ENCODE peak calls at places on chromosomes 2 and 18, in five cellular contexts. One of them, this sample, is unnamed.

GRCh38 chr2:117760916-117761315 is 53.6 kb upstream of the DDX18 start:
- DNase-seq in mesothelial cell of epicardium: no peak
- DNase-seq in CD4-positive, alpha-beta memory T cell: no peak
- DNase-seq in A549: no peak
- DNase-seq in progenitor cell of endocrine pancreas: no peak
- DNase-seq in this sample: no peak

GRCh38 chr2:10162586-10163497 is 40.3 kb downstream of the RRM2 start:
- DNase-seq in A549: peak; percentile 27
- DNase-seq in CD4-positive, alpha-beta memory T cell: no peak
- DNase-seq in mesothelial cell of epicardium: no peak
- DNase-seq in progenitor cell of endocrine pancreas: no peak
- DNase-seq in this sample: no peak

GRCh38 chr2:62304429-62305417 is 108.8 kb downstream of the B3GNT2 start:
- DNase-seq in CD4-positive, alpha-beta memory T cell: peak; percentile 17
- DNase-seq in progenitor cell of endocrine pancreas: no peak
- DNase-seq in A549: no peak
- DNase-seq in mesothelial cell of epicardium: no peak
- DNase-seq in this sample: peak; percentile 57

GRCh38 chr2:42906557-42907380 is 114.4 kb upstream of the HAAO start:
- DNase-seq in progenitor cell of endocrine pancreas: no peak
- DNase-seq in CD4-positive, alpha-beta memory T cell: no peak
- DNase-seq in mesothelial cell of epicardium: peak; percentile 58
- DNase-seq in A549: no peak
- DNase-seq in this sample: no peak

GRCh38 chr18:5619381-5619780 is 75.6 kb upstream of the EPB41L3 start:
- DNase-seq in CD4-positive, alpha-beta memory T cell: no peak
- DNase-seq in A549: no peak
- DNase-seq in mesothelial cell of epicardium: no peak
- DNase-seq in progenitor cell of endocrine pancreas: no peak
- DNase-seq in this sample: no peak

GRCh38 chr2:183614797-183615429 is 490.7 kb downstream of the NUP35 start:
- DNase-seq in CD4-positive, alpha-beta memory T cell: no peak
- DNase-seq in progenitor cell of endocrine pancreas: no peak
- DNase-seq in A549: no peak
- DNase-seq in mesothelial cell of epicardium: no peak
- DNase-seq in this sample: no peak

GRCh38 chr18:26342646-26343045 is 116.4 kb downstream of the TAF4B start:
- DNase-seq in A549: no peak
- DNase-seq in CD4-positive, alpha-beta memory T cell: no peak
- DNase-seq in progenitor cell of endocrine pancreas: no peak
- DNase-seq in mesothelial cell of epicardium: no peak
- DNase-seq in this sample: no peak

GRCh38 chr2:63827749-63828148 is 13.9 kb upstream of the UGP2 start:
- DNase-seq in mesothelial cell of epicardium: no peak
- DNase-seq in progenitor cell of endocrine pancreas: no peak
- DNase-seq in A549: peak; percentile 32
- DNase-seq in CD4-positive, alpha-beta memory T cell: no peak
- DNase-seq in this sample: no peak

GRCh38 chr2:19807866-19808265 is 93.9 kb downstream of the TTC32 start:
- DNase-seq in mesothelial cell of epicardium: no peak
- DNase-seq in progenitor cell of endocrine pancreas: no peak
- DNase-seq in CD4-positive, alpha-beta memory T cell: no peak
- DNase-seq in A549: no peak
- DNase-seq in this sample: no peak

GRCh38 chr18:48441405-48441881 is 32.3 kb upstream of the ZBTB7C start:
- DNase-seq in CD4-positive, alpha-beta memory T cell: no peak
- DNase-seq in mesothelial cell of epicardium: no peak
- DNase-seq in progenitor cell of endocrine pancreas: no peak
- DNase-seq in A549: no peak
- DNase-seq in this sample: no peak

GRCh38 chr2:5236308-5236707 is 455.9 kb upstream of the SOX11 start:
- DNase-seq in mesothelial cell of epicardium: no peak
- DNase-seq in CD4-positive, alpha-beta memory T cell: no peak
- DNase-seq in progenitor cell of endocrine pancreas: no peak
- DNase-seq in A549: no peak
- DNase-seq in this sample: no peak

GRCh38 chr2:136116813-136117390 is 1.0 kb downstream of the CXCR4 start:
- DNase-seq in progenitor cell of endocrine pancreas: no peak
- DNase-seq in CD4-positive, alpha-beta memory T cell: peak; percentile 82
- DNase-seq in mesothelial cell of epicardium: peak; percentile 48
- DNase-seq in A549: peak; percentile 9
- DNase-seq in this sample: peak; percentile 72

GRCh38 chr2:239137165-239137889 is 263.5 kb downstream of the HDAC4 start:
- DNase-seq in mesothelial cell of epicardium: no peak
- DNase-seq in A549: no peak
- DNase-seq in CD4-positive, alpha-beta memory T cell: no peak
- DNase-seq in progenitor cell of endocrine pancreas: no peak
- DNase-seq in this sample: no peak

GRCh38 chr2:38489846-38490245 is 112.8 kb upstream of the ATL2 start:
- DNase-seq in CD4-positive, alpha-beta memory T cell: no peak
- DNase-seq in progenitor cell of endocrine pancreas: no peak
- DNase-seq in A549: no peak
- DNase-seq in mesothelial cell of epicardium: no peak
- DNase-seq in this sample: no peak

GRCh38 chr2:24317491-24317920 is 42.8 kb downstream of the ITSN2 start:
- DNase-seq in progenitor cell of endocrine pancreas: no peak
- DNase-seq in A549: no peak
- DNase-seq in CD4-positive, alpha-beta memory T cell: no peak
- DNase-seq in mesothelial cell of epicardium: no peak
- DNase-seq in this sample: no peak

GRCh38 chr2:114550895-114551793 is 108.7 kb downstream of the DPP10 start:
- DNase-seq in CD4-positive, alpha-beta memory T cell: no peak
- DNase-seq in progenitor cell of endocrine pancreas: peak; percentile 15
- DNase-seq in mesothelial cell of epicardium: peak; percentile 41
- DNase-seq in A549: peak; percentile 60
- DNase-seq in this sample: no peak

This sample was measured in CD4-positive, CD25-positive, alpha-beta regulatory T cell.